ENCODE peak calls at places on chromosomes 16 and 17, in seven cellular contexts. I is SK-N-SH, H is HCT116, X is K562, J is HepG2, N is H1, U is GM12878. Y is an unnamed sample.

GRCh38 chr16:2798723-2799204 is 494 bp downstream of the PRSS41 start:
- DNase-seq in I (no peak), H (no peak), X (no peak), J (no peak), N (no peak), U (no peak), Y (no peak)

GRCh38 chr16:76235025-76235424 is 42.2 kb upstream of the CNTNAP4 start:
- DNase-seq in I (no peak), H (no peak), X (no peak), J (no peak), N (no peak), U (no peak), Y (no peak)

GRCh38 chr17:63704259-63704576 is 4.3 kb upstream of the LIMD2 start:
- DNase-seq in I (no peak), H (no peak), X (no peak), J (no peak), N (no peak), U (no peak), Y (no peak)

GRCh38 chr17:18937981-18938691 is 13.8 kb upstream of the SLC5A10 start:
- DNase-seq in I (no peak), H (no peak), X (no peak), J (peak), N (no peak), U (no peak), Y (no peak)

GRCh38 chr17:71765437-71765836 is 355.4 kb upstream of the SOX9 start:
- DNase-seq in I (no peak), H (no peak), X (no peak), J (no peak), N (no peak), U (no peak), Y (no peak)

GRCh38 chr16:1884155-1884760 is 12.3 kb upstream of the MEIOB start:
- DNase-seq in I (peak), H (peak), X (peak), J (peak), N (no peak), U (no peak), Y (no peak)

GRCh38 chr16:35598696-35599332 is 2139.4 kb downstream of the TP53TG3F start:
- DNase-seq in I (no peak), H (peak), X (no peak), J (no peak), N (no peak), U (no peak), Y (peak)

GRCh38 chr17:61410555-61411089 is 11.0 kb downstream of the TBX2 start:
- DNase-seq in I (peak), H (no peak), X (no peak), J (no peak), N (peak), U (no peak), Y (peak)

GRCh38 chr17:7686221-7687071 is 844 bp downstream of the TP53 start:
- DNase-seq in I (peak), H (peak), X (peak), J (peak), N (peak), U (peak), Y (peak)

GRCh38 chr16:66275795-66276428 is 90.6 kb upstream of the CDH5 start:
- DNase-seq in I (peak), H (peak), X (peak), J (peak), N (peak), U (no peak), Y (no peak)

GRCh38 chr16:47920709-47921108 is 235.1 kb downstream of the ABCC12 start:
- DNase-seq in I (no peak), H (no peak), X (no peak), J (no peak), N (no peak), U (no peak), Y (no peak)

GRCh38 chr16:53082509-53082908 is 27.7 kb downstream of the CHD9 start:
- DNase-seq in I (no peak), H (no peak), X (no peak), J (no peak), N (no peak), U (no peak), Y (peak)

GRCh38 chr17:28324272-28324745 is 5.3 kb downstream of the TMEM97 start:
- DNase-seq in I (no peak), H (no peak), X (no peak), J (no peak), N (peak), U (no peak), Y (no peak)

GRCh38 chr16:2692948-2693651 is 10.8 kb downstream of the KCTD5 start:
- DNase-seq in I (no peak), H (no peak), X (peak), J (no peak), N (no peak), U (no peak), Y (no peak)

GRCh38 chr16:8885674-8886592 is 3.8 kb downstream of the LITAFD start:
- DNase-seq in I (peak), H (no peak), X (no peak), J (peak), N (no peak), U (no peak), Y (no peak)

GRCh38 chr16:4085405-4085970 is 30.8 kb downstream of the ADCY9 start:
- DNase-seq in I (no peak), H (peak), X (no peak), J (no peak), N (no peak), U (no peak), Y (no peak)

GRCh38 chr16:58503863-58504688 is 4.1 kb downstream of the NDRG4 start:
- DNase-seq in I (no peak), H (no peak), X (no peak), J (no peak), N (no peak), U (no peak), Y (no peak)

GRCh38 chr17:5513610-5514009 is 27.2 kb downstream of the MIS12 start:
- DNase-seq in I (no peak), H (no peak), X (no peak), J (no peak), N (no peak), U (no peak), Y (no peak)

GRCh38 chr16:8665529-8665928 is 8.9 kb upstream of the ABAT start:
- DNase-seq in I (no peak), H (no peak), X (no peak), J (no peak), N (no peak), U (no peak), Y (no peak)

GRCh38 chr16:76639685-76640289 is 362.6 kb downstream of the CNTNAP4 start:
- DNase-seq in I (peak), H (no peak), X (peak), J (peak), N (peak), U (no peak), Y (peak)

GRCh38 chr16:57081744-57082143 is 10.6 kb upstream of the CPNE2 start:
- DNase-seq in I (no peak), H (no peak), X (no peak), J (no peak), N (no peak), U (no peak), Y (no peak)

GRCh38 chr17:41360291-41360995 is 9.2 kb downstream of the KRT33B start:
- DNase-seq in I (no peak), H (no peak), X (no peak), J (no peak), N (no peak), U (no peak), Y (no peak)

GRCh38 chr17:17540278-17540906 is 44.2 kb upstream of the RASD1 start:
- DNase-seq in I (peak), H (no peak), X (no peak), J (no peak), N (no peak), U (no peak), Y (no peak)

GRCh38 chr17:17541640-17542001 is 45.4 kb upstream of the RASD1 start:
- DNase-seq in I (peak), H (no peak), X (no peak), J (no peak), N (no peak), U (no peak), Y (no peak)

GRCh38 chr17:17540935-17541639 is 44.9 kb upstream of the RASD1 start:
- DNase-seq in I (peak), H (no peak), X (no peak), J (no peak), N (no peak), U (no peak), Y (no peak)

GRCh38 chr17:17538417-17539391 is 42.5 kb upstream of the RASD1 start:
- DNase-seq in I (no peak), H (no peak), X (peak), J (peak), N (no peak), U (no peak), Y (peak)

DNA sequence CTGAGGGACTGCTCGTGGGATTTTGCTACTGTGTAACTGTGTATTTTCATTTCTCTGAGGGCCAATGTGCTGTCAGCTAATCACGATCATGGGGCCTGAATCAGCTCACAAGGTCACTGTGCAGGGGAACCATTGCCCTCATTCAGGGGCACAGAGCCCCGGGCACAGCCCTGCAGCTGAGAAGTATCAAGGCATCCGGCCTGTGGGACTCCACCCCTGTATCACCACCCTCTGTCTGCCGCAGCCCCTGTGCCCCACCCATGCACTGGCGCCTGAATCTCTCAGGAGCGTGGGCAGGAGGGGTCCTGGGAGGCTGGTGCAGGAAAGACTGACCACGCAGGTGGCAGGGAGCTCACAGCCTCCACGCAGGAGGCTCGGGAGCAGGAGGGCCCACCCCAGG is 43.4 kb upstream of the RASD1 start:
- DNase-seq in I (no peak), H (no peak), X (no peak), J (no peak), N (no peak), U (no peak), Y (no peak)
- TF ChIP-seq JUND in I (no peak), H (no peak), X (no peak), J (no peak), N (no peak), U (no peak), Y (no peak)

GRCh38 chr16:49755716-49756115 is 100.2 kb downstream of the ZNF423 start:
- DNase-seq in I (peak), H (no peak), X (no peak), J (no peak), N (no peak), U (no peak), Y (no peak)

GRCh38 chr16:49756971-49757743 is 98.8 kb downstream of the ZNF423 start:
- DNase-seq in I (no peak), H (no peak), X (no peak), J (no peak), N (no peak), U (no peak), Y (no peak)

GRCh38 chr16:49755291-49755611 is 100.7 kb downstream of the ZNF423 start:
- DNase-seq in I (peak), H (peak), X (peak), J (no peak), N (no peak), U (no peak), Y (peak)

GRCh38 chr16:49757744-49758069 is 98.2 kb downstream of the ZNF423 start:
- DNase-seq in I (no peak), H (no peak), X (no peak), J (no peak), N (no peak), U (no peak), Y (no peak)

DNA sequence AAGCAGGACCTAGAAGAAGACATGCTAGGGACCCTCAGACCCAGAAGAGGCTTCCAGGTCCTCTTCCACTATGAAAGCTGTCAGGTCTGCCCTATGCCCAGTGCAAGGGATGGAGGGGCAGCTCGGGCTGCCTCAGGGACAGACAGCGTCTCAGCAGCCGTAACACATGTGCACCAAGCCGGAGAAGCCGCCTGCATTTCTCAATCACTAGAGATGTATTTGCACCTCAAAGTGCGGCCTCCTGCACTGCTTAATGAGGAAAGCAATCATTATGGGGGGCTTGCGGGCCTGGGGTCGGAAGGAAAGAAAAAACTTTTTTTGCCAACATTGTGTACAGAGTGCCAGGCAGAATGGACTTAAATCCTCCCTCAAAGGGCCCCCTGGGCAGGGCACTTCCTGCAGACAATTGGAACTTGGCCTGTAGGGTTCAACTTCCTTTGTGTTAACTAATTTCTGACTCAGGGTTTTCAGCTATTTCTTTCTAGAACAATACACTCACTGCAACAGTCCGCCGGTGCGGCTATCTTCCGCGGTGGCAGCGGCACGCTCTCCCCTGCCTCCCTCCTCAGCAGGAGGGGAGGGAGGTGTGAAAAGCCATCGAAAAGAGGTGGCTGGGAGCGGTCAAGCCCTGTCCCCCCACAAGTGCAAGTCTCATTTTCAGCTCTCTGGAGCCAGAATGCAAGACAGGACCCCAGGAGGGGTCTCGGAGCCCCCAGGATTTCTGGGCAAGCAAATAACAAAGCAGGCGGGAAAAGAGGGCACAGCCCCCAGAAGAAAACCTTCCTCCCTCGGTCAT is 101.2 kb downstream of the ZNF423 start:
- DNase-seq in I (peak), H (no peak), X (no peak), J (no peak), N (peak), U (no peak), Y (no peak)
- TF ChIP-seq JUND in I (no peak), H (no peak), X (no peak), J (no peak), N (no peak), U (no peak), Y (no peak)

DNA sequence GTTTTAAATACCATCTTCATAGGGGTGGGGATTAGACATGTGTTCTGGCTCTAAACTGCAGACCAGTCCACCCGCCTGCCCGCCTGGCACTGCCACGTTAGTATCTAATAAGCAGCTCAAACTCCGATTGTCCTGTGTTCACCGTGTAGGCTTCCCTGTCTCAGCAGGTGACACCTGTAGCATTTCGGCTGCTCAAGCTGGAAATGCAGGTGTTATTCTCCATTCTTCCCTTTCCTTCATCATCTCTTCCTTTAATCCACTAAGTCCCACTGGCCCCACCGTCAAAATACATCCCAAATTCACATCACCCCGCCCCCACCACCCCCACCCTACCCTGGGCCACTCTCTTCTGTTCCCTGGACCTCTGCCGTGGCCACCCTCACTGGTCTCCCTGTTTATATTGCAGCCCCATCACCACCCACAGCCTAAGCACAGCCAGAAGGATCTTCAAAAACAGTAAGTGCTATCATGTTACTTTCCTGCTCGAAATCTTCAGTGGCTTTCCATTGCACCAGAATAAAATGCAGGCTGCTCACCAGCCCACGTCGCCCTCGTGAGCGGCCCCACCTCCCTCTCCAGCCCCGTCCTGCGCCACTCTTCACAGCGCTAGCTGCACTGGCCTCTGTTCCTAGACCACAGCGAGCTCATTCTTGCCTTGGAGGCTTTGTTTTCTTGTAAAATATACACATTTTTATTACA is 65.1 kb downstream of the RTN4RL1 start:
- DNase-seq in I (no peak), H (no peak), X (no peak), J (no peak), N (no peak), U (no peak), Y (no peak)
- TF ChIP-seq JUND in I (no peak), H (no peak), X (no peak), J (no peak), N (no peak), U (no peak), Y (no peak)

DNA sequence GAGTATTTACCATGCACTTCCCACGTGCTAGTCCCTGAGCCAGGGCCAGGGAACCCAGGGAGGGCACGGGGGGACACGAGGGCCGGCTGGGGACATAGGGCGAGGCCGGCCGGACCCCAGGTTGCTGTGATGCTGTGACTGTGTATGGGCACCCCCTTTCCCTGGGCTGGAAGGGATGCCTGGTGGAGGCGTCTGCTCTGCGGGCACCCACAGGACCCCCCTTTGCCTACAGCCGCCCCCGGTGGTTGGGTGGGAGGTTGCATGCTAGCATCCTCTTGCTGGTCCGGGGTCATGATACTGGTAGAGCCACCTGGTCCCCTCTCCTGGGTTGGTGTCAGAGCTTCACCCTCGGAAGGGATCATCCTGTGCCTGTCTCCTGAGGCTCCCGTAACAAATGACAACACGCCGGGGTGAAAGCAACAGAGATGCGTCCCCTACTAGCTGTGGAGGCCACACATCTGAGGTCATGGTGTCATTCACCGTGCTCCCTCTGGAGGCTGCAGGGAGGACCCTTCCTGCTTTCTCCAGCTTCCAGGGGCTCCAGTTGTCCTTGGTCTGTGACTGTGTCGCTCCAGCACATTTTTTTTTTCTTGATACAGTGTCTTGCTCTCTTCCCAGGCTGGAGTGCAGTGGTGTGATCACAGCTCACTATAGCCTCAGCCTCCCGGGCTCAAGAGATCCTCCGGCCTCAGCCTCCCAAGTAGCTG is 3.1 kb upstream of the CIAO3 start:
- DNase-seq in I (peak), H (no peak), X (no peak), J (no peak), N (no peak), U (no peak), Y (no peak)
- TF ChIP-seq JUND in I (no peak), H (no peak), X (no peak), J (no peak), N (no peak), U (no peak), Y (no peak)

DNA sequence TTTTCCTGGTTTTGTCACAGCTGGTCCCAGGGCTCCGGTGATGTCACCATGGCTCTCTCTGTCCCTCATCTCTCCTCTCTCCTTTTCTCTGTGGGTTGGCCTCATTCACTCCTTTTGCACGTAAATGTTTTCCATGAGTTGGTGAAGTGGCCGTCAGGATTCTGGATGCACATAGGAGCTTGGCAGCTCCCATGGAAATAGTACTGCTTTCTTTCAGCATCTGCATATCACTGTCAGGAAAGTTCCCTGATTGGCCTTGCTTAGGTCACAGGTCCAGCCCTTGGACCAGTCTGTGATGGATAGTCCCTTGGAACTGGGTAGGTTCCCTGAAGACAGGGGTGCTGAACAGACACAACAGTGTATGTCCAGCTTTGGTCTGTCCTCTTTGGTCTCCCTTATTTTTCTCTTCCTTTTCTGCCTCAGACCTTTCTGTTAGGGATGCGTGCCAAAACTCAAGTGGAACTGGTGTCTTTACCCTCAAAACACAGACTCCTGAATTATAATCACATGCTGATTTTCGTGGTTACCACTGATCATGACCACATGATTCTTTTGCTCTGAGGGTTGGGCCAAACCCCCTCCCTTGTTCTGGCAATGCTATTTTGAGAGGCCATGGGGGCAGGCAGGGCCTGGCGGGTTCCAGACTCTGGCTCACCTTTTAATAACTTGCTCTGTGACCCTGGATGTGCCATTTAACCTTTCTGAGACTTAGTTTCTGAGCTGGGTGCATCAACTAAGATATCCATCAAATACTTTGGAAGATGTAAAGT is 99.0 kb downstream of the MSI2 start:
- DNase-seq in I (no peak), H (no peak), X (no peak), J (no peak), N (no peak), U (no peak), Y (no peak)
- TF ChIP-seq JUND in I (no peak), H (no peak), X (no peak), J (no peak), N (no peak), U (no peak), Y (no peak)

GRCh38 chr16:28930203-28930602 is 1.6 kb upstream of the CD19 start:
- DNase-seq in I (no peak), H (no peak), X (no peak), J (no peak), N (no peak), U (no peak), Y (no peak)

GRCh38 chr16:28932339-28933141 is 769 bp downstream of the CD19 start:
- DNase-seq in I (no peak), H (no peak), X (no peak), J (no peak), N (no peak), U (no peak), Y (no peak)

GRCh38 chr16:28931801-28932225 is at the start of gene CD19:
- DNase-seq in I (no peak), H (no peak), X (no peak), J (no peak), N (no peak), U (no peak), Y (no peak)

GRCh38 chr16:28933176-28933575 is 1.4 kb downstream of the CD19 start:
- DNase-seq in I (no peak), H (no peak), X (no peak), J (no peak), N (no peak), U (no peak), Y (no peak)

DNA sequence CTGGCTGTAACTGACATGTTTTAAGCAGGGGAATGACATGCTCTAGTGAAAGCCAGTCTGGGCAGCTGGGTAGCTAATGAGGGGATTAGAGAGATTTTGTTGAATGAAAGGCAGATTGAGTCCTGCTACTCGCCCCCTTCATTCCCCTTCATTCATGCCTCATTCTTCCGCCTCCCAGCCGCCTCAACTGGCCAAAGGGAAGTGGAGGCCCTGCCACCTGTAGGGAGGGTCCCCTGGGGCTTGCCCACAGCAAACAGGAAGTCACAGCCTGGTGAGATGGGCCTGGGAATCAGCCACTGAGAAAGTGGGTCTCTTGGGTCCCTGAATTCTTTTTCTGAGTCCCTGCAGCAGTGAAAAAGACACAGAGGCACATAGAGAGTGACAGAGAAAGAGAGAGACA is 1.1 kb upstream of the CD19 start:
- DNase-seq in I (no peak), H (no peak), X (no peak), J (no peak), N (no peak), U (peak), Y (no peak)
- TF ChIP-seq JUND in I (no peak), H (no peak), X (no peak), J (no peak), N (no peak), U (no peak), Y (no peak)

Y was measured in T47D.